ENCODE peak calls at places on chromosomes 6 and 20, in ten cellular contexts. P, N, H, R, U, J, O, Y, Z and E are unnamed samples.

GRCh38 chr6:105591053-105591452 is 188.2 kb upstream of the PREP start:
- DNase-seq in P (no peak), N (no peak), H (no peak), R (no peak), U (peak), J (no peak), O (no peak), Y (no peak), Z (no peak), E (no peak)

GRCh38 chr6:33668914-33669313 is 42.6 kb downstream of the UQCC2 start:
- DNase-seq in P (no peak), N (peak), H (peak), R (no peak), U (peak), J (no peak), O (no peak), Y (peak), Z (peak), E (no peak)

GRCh38 chr6:158742988-158743651 is 76.0 kb downstream of the EZR start:
- DNase-seq in P (no peak), N (no peak), H (peak), R (no peak), U (no peak), J (no peak), O (no peak), Y (no peak), Z (no peak), E (no peak)

GRCh38 chr20:57388953-57389694 is 2.1 kb upstream of the RBM38 start:
- DNase-seq in P (no peak), N (peak), H (peak), R (peak), U (peak), J (peak), O (peak), Y (peak), Z (peak), E (no peak)

GRCh38 chr6:7239590-7239948 is 73.4 kb downstream of the SSR1 start:
- DNase-seq in P (no peak), N (no peak), H (no peak), R (no peak), U (no peak), J (no peak), O (no peak), Y (no peak), Z (no peak), E (no peak)

GRCh38 chr20:43583982-43584432 is 6.7 kb upstream of the IFT52 start:
- DNase-seq in P (peak), N (no peak), H (peak), R (peak), U (peak), J (peak), O (peak), Y (peak), Z (no peak), E (no peak)

GRCh38 chr6:131602913-131603312 is 25.1 kb downstream of the MED23 start:
- DNase-seq in P (peak), N (no peak), H (peak), R (no peak), U (no peak), J (no peak), O (no peak), Y (no peak), Z (no peak), E (no peak)

GRCh38 chr6:132142768-132143167 is 191.6 kb upstream of the CCN2 start:
- DNase-seq in P (no peak), N (no peak), H (no peak), R (no peak), U (no peak), J (no peak), O (no peak), Y (no peak), Z (no peak), E (no peak)

GRCh38 chr20:33282196-33282934 is 649 bp upstream of the BPIFB1 start:
- DNase-seq in P (no peak), N (no peak), H (no peak), R (no peak), U (no peak), J (no peak), O (no peak), Y (no peak), Z (no peak), E (no peak)

GRCh38 chr6:106799008-106799952 is 169.9 kb downstream of the QRSL1 start:
- DNase-seq in P (peak), N (no peak), H (peak), R (no peak), U (peak), J (no peak), O (no peak), Y (no peak), Z (no peak), E (no peak)

GRCh38 chr6:88376759-88377387 is 210.7 kb upstream of the CNR1 start:
- DNase-seq in P (peak), N (no peak), H (peak), R (no peak), U (no peak), J (no peak), O (no peak), Y (no peak), Z (no peak), E (no peak)